ENCODE peak calls at places on chromosomes 2 and 18, in four cellular contexts. D is K562, T is HepG2, G is HCT116. S is an unnamed sample.

GRCh38 chr2:58535182-58535581 is 294.1 kb upstream of the FANCL start:
- DNase-seq in D (peak; percentile 17), T (no peak), G (no peak), S (no peak)

GRCh38 chr2:63581266-63581961 is 6.9 kb downstream of the WDPCP start:
- DNase-seq in D (no peak), T (no peak), G (no peak), S (no peak)

GRCh38 chr18:63708650-63709049 is 5.9 kb downstream of the SERPINB11 start:
- DNase-seq in D (no peak), T (no peak), G (no peak), S (no peak)

GRCh38 chr2:30223413-30223874 is 7.9 kb upstream of the LBH start:
- DNase-seq in D (no peak), T (no peak), G (no peak), S (no peak)

GRCh38 chr18:59149416-59149815 is 9.7 kb downstream of the SEC11C start:
- DNase-seq in D (no peak), T (no peak), G (no peak), S (no peak)

GRCh38 chr2:66412874-66413273 is 22.1 kb upstream of the MEIS1 start:
- DNase-seq in D (no peak), T (no peak), G (no peak), S (no peak)

GRCh38 chr2:28357055-28357454 is 35.6 kb upstream of the FOSL2 start:
- DNase-seq in D (no peak), T (no peak), G (no peak), S (no peak)

GRCh38 chr2:59413751-59414570 is 1139.5 kb downstream of the BCL11A start:
- DNase-seq in D (no peak), T (no peak), G (no peak), S (no peak)

GRCh38 chr2:46888421-46888952 is 27.1 kb downstream of the MCFD2 start:
- DNase-seq in D (no peak), T (no peak), G (no peak), S (no peak)

GRCh38 chr2:42810971-42811865 is 18.8 kb upstream of the HAAO start:
- DNase-seq in D (no peak), T (peak; percentile 61), G (no peak), S (peak; percentile 75)

GRCh38 chr2:24892928-24893327 is 27.1 kb downstream of the ADCY3 start:
- DNase-seq in D (no peak), T (no peak), G (no peak), S (no peak)
- TF ChIP-seq ELF1 in D (no peak), T (no peak), G (no peak), S (no peak)

DNA sequence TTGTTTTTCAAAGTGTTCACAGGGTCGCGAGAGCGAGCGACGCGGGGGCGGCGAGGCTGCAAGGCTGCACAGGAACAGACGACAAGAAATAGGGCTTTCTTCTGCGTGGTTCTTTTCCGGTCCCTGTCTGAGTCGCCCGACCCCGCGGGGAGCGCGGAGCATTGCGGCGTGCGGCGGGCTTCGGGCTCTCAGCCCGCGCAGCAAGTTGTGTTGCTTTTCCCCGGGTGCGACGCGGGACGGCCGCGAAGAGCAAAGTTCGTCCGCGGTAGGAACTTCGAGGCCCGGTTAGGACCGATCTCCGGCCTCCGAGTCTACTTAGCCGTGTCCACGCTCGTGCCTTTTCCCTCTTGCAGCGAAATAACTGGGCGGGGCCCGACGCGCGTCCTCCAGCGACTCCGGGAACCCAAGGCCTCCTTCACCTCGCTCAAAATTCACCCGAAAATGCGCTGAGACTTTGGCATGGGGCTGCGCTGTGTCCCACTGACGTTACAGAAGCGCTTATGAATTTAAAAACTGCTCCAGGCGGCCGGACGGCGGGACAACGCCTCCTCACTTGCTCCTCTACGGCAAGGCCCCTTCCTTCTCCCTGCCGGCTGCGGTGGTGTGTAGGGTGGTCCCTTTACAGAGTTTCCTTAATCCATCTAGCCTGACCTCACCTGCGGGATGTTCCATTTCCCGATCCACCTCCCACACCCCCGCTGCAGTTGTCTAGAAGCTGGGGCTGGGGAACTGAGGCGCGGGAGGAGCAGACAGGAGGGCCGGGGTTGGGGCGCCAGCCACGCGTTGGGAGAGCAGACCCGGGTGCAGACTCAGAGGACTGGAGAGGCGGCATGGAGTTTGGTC is 1.5 kb upstream of the BCL2L11 start:
- DNase-seq in D (no peak), T (no peak), G (no peak), S (no peak)
- H3K27ac ChIP-seq in D (no peak overlapping the region), T (no peak overlapping the region), G (no peak overlapping the region), S (no peak overlapping the region)

GRCh38 chr2:85744771-85745601 is 8.8 kb upstream of the ATOH8 start:
- DNase-seq in D (no peak), T (no peak), G (no peak), S (peak; percentile 56)
- TF ChIP-seq ELF1 in D (no peak), T (no peak), G (no peak), S (no peak)

GRCh38 chr2:217928324-217929293 is 74.2 kb downstream of the TNS1 start:
- DNase-seq in D (no peak), T (no peak), G (no peak), S (no peak)

GRCh38 chr2:217929757-217930707 is 72.8 kb downstream of the TNS1 start:
- DNase-seq in D (no peak), T (peak; percentile 58), G (no peak), S (no peak)

GRCh38 chr2:217926801-217927200 is 76.0 kb downstream of the TNS1 start:
- DNase-seq in D (no peak), T (no peak), G (no peak), S (no peak)

GRCh38 chr2:217929294-217929671 is 73.5 kb downstream of the TNS1 start:
- DNase-seq in D (no peak), T (no peak), G (no peak), S (no peak)

GRCh38 chr2:217927601-217928323 is 75.0 kb downstream of the TNS1 start:
- DNase-seq in D (no peak), T (no peak), G (no peak), S (no peak)
- H3K27ac ChIP-seq in D (no peak overlapping the region), T (no peak overlapping the region), G (no peak overlapping the region), S (peak overlapping the region; percentile 39)

DNA sequence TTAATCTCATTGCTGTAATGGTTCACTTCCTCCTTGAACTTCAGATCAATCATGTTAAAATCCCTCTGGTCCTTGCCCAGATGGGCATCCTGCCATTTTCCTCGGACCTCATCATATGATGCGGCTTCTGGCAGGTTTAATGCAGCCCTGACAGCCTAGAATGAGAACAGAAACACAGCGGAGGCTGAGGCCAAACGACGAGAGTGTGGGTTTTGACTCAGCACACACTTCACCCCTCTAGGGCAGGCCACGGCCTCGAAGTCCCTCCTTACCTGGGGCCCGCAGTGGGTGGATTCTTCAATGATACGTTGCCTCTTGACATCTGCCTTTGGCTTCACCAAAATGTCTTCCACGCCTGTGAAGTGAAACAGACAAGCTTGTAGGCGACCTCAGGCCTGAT is 56.8 kb downstream of the POLR1A start:
- DNase-seq in D (no peak), T (no peak), G (no peak), S (no peak)
- TF ChIP-seq ELF1 in D (no peak), T (no peak), G (no peak), S (no peak)

DNA sequence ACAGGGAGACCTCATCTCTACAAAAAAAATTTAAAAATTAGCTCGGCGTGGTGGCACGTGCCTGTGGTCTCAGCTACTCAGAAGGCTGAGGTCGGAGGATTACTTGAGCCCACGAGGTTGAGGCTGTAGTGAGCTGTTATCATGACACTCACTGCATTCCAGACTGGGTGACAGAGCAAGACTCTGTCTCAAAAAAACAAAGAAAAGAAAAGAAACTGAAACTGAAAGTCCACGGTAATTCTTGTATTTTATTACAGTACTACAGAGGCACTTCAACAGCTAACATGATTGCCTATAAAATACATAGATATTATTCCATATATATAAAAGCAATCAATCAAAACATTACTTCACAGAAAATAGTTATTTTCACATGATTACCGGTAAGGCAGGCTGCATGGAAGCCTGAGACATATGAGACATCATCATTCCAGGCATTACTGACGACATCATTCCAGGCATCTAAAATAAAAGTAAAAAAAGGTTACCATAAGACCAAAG is 23.1 kb downstream of the PRPF40A start:
- DNase-seq in D (no peak), T (no peak), G (no peak), S (no peak)
- H3K27ac ChIP-seq in D (no peak overlapping the region), T (no peak overlapping the region), G (no peak overlapping the region), S (peak overlapping the region; percentile 72)

GRCh38 chr2:203427061-203427460 is 98.9 kb downstream of the ABI2 start:
- DNase-seq in D (no peak), T (no peak), G (no peak), S (no peak)
- TF ChIP-seq ELF1 in D (no peak), T (no peak), G (no peak), S (no peak)

GRCh38 chr2:158809816-158810215 is 14.7 kb downstream of the DAPL1 start:
- DNase-seq in D (no peak), T (no peak), G (no peak), S (no peak)
- H3K27ac ChIP-seq in D (no peak overlapping the region), T (no peak overlapping the region), G (no peak overlapping the region), S (no peak overlapping the region)

GRCh38 chr2:240426797-240427721 is 8.4 kb upstream of the GPC1 start:
- DNase-seq in D (peak; percentile 34), T (no peak), G (no peak), S (no peak)
- TF ChIP-seq ELF1 in D (no peak), T (no peak), G (no peak), S (no peak)